ENCODE peak calls at places on chromosome 10, in eight cellular contexts. T is naive thymus-derived CD8-positive, alpha-beta T cell; K is SK-MEL-5; A is substantia nigra; M is germinal center; R is brain microvascular endothelial cell; O is body of pancreas; N is smooth muscle cell of the brain vasculature. D is an unnamed sample.

GRCh38 chr10:33211123-33211878 is 123.2 kb downstream of the NRP1 start:
- DNase-seq in R (peak), N (no peak), T (peak), M (no peak), O (no peak), A (no peak), K (no peak), D (peak)

GRCh38 chr10:35752469-35753450 is 110.7 kb upstream of the FZD8 start:
- DNase-seq in A (no peak), R (no peak), M (no peak), O (no peak), K (no peak), T (no peak), N (no peak), D (peak)

GRCh38 chr10:116961305-116962251 is 43.4 kb downstream of the SHTN1 start:
- DNase-seq in O (no peak), A (no peak), R (no peak), N (no peak), K (peak), M (no peak), T (no peak), D (peak)

GRCh38 chr10:13882112-13882711 is 295.4 kb downstream of the PRPF18 start:
- DNase-seq in R (peak), N (peak), T (no peak), M (no peak), O (no peak), K (no peak), A (no peak), D (no peak)

GRCh38 chr10:44982496-44982895 is 3.9 kb upstream of the DEPP1 start:
- DNase-seq in O (peak), A (no peak), M (no peak), K (no peak), N (no peak), T (no peak), R (no peak), D (no peak)

GRCh38 chr10:125521721-125522680 is 161.0 kb downstream of the TEX36 start:
- DNase-seq in K (peak), O (no peak), A (no peak), M (peak), N (no peak), R (no peak), T (no peak), D (peak)

GRCh38 chr10:132685121-132685891 is 100.6 kb downstream of the NKX6-2 start:
- DNase-seq in M (no peak), O (peak), A (peak), N (no peak), R (peak), T (peak), K (no peak), D (peak)

GRCh38 chr10:18618995-18619394 is 32.4 kb downstream of the NSUN6 start:
- DNase-seq in T (no peak), N (no peak), R (no peak), M (no peak), A (no peak), K (no peak), O (no peak), D (no peak)

GRCh38 chr10:69404786-69405185 is 11.9 kb downstream of the TACR2 start:
- DNase-seq in R (no peak), O (no peak), K (no peak), M (no peak), N (no peak), T (no peak), A (no peak), D (no peak)

GRCh38 chr10:7792541-7792940 is 4.6 kb downstream of the ATP5F1C start:
- DNase-seq in R (no peak), M (no peak), A (no peak), O (no peak), K (peak), N (no peak), T (no peak), D (peak)

GRCh38 chr10:102975483-102976057 is 57.5 kb downstream of the CNNM2 start:
- DNase-seq in T (no peak), N (no peak), O (no peak), A (no peak), M (no peak), R (no peak), K (no peak), D (no peak)

GRCh38 chr10:95601116-95601719 is 40.0 kb upstream of the SORBS1 start:
- DNase-seq in M (peak), R (peak), T (peak), K (peak), O (peak), N (peak), A (peak), D (peak)

GRCh38 chr10:58475322-58476277 is 37.1 kb upstream of the BICC1 start:
- DNase-seq in R (peak), K (peak), A (no peak), M (no peak), N (peak), T (no peak), O (no peak), D (no peak)

GRCh38 chr10:80509403-80510161 is 28.1 kb upstream of the SH2D4B start:
- DNase-seq in O (no peak), K (peak), N (peak), T (no peak), M (no peak), A (no peak), R (peak), D (no peak)

GRCh38 chr10:2882628-2883027 is 184.7 kb upstream of the PFKP start:
- DNase-seq in M (no peak), O (no peak), T (no peak), N (no peak), A (no peak), K (no peak), R (no peak), D (no peak)

GRCh38 chr10:48464871-48465736 is 139.8 kb downstream of the ARHGAP22 start:
- DNase-seq in R (no peak), K (no peak), A (peak), N (no peak), M (no peak), T (no peak), O (no peak), D (peak)

GRCh38 chr10:11387044-11387443 is 224.4 kb downstream of the USP6NL start:
- DNase-seq in A (no peak), O (no peak), N (no peak), T (no peak), K (no peak), R (no peak), M (no peak), D (no peak)

GRCh38 chr10:71873582-71874182 is 22.6 kb upstream of the PSAP start:
- DNase-seq in K (no peak), N (no peak), A (no peak), O (no peak), R (no peak), M (no peak), T (no peak), D (no peak)

GRCh38 chr10:87721781-87722180 is 62.1 kb downstream of the PAPSS2 start:
- DNase-seq in O (no peak), M (no peak), A (no peak), R (no peak), T (no peak), K (no peak), N (no peak), D (no peak)

GRCh38 chr10:8272794-8273425 is 218.4 kb downstream of the GATA3 start:
- DNase-seq in K (no peak), A (no peak), T (no peak), R (no peak), O (no peak), N (no peak), M (no peak), D (no peak)